ENCODE peak calls at places on chromosomes 16 and 17, in six cellular contexts. G is H9, L is mesenchymal stem cell, M is IMR-90, H is H1, T is trophoblast cell. O is an unnamed sample.

GRCh38 chr17:69961488-69962145 is 113.4 kb upstream of the KCNJ16 start:
- DNase-seq in G (peak), L (no peak), M (peak), H (peak), T (no peak), O (no peak)

GRCh38 chr16:75806487-75806886 is 80.2 kb upstream of the CPHXL start:
- DNase-seq in G (no peak), L (no peak), M (no peak), H (no peak), T (no peak), O (no peak)

GRCh38 chr16:4213721-4214120 is 28.2 kb downstream of the SRL start:
- DNase-seq in G (no peak), L (no peak), M (no peak), H (no peak), T (no peak), O (no peak)

GRCh38 chr16:55035037-55035436 is 104.4 kb downstream of the IRX5 start:
- DNase-seq in G (peak), L (no peak), M (no peak), H (peak), T (no peak), O (peak)

GRCh38 chr16:13014516-13014915 is 113.1 kb downstream of the SHISA9 start:
- DNase-seq in G (peak), L (no peak), M (no peak), H (no peak), T (no peak), O (no peak)

GRCh38 chr16:86383488-86384262 is 126.7 kb upstream of the FOXF1 start:
- DNase-seq in G (no peak), L (peak), M (peak), H (no peak), T (no peak), O (no peak)

GRCh38 chr17:30369995-30370394 is 8.7 kb upstream of the CPD start:
- DNase-seq in G (no peak), L (no peak), M (peak), H (no peak), T (no peak), O (no peak)

GRCh38 chr16:78094998-78095397 is 4.5 kb upstream of the WWOX start:
- DNase-seq in G (no peak), L (no peak), M (no peak), H (no peak), T (no peak), O (no peak)

GRCh38 chr17:42673266-42673884 is 3.4 kb downstream of the PLEKHH3 start:
- DNase-seq in G (no peak), L (no peak), M (no peak), H (no peak), T (no peak), O (no peak)

GRCh38 chr17:38752930-38753506 is 477 bp downstream of the PSMB3 start:
- DNase-seq in G (no peak), L (no peak), M (no peak), H (no peak), T (no peak), O (no peak)

GRCh38 chr16:19659554-19659953 is 58.5 kb downstream of the KNOP1 start:
- DNase-seq in G (no peak), L (no peak), M (peak), H (no peak), T (no peak), O (no peak)

GRCh38 chr17:28982191-28982793 is 23.5 kb downstream of the SEZ6 start:
- DNase-seq in G (no peak), L (peak), M (peak), H (no peak), T (peak), O (no peak)

GRCh38 chr17:74442670-74443515 is 11.0 kb downstream of the GPRC5C start:
- DNase-seq in G (peak), L (no peak), M (no peak), H (peak), T (no peak), O (no peak)

GRCh38 chr17:7443499-7444485 is 1.1 kb upstream of the CHRNB1 start:
- DNase-seq in G (no peak), L (no peak), M (peak), H (no peak), T (no peak), O (no peak)

GRCh38 chr17:68790931-68791330 is 164.3 kb downstream of the ABCA8 start:
- DNase-seq in G (no peak), L (no peak), M (no peak), H (no peak), T (no peak), O (no peak)

GRCh38 chr16:23521037-23521743 is 10.9 kb upstream of the GGA2 start:
- DNase-seq in G (no peak), L (no peak), M (no peak), H (no peak), T (no peak), O (no peak)

GRCh38 chr16:30445149-30445407 is 596 bp downstream of the SEPHS2 start:
- DNase-seq in G (no peak), L (no peak), M (no peak), H (no peak), T (no peak), O (no peak)

DNA sequence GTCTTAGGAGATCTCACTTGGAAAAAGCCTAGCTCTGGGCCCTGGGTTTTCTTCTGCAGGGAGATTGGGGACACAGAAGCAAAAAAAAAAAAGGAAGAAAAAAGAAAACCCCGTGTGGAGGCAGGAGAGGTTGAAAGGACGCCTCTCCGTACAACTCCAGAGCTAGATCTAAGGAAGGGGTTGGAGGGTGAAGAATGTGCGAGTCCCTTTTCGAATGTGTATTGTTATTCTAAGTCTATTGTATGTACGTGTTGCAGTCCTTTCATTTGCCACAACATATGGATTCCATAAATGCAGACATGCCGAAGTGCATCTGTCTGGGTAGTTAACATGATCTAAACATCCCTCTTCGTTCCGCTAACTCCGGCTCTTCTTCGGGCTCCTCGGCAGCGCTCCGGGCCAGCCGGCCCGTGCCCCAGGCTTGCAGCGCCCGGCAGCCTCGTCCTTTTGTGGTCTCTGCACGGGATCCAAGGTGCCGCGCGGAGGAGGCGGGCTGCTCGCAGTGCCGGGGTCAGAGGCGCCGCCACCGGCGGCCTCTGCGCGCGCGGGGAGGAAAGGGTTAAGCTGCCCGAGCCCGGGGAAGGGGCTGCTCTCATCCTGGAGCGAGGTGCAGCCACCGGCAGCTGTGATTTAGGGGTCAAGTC is 14.8 kb upstream of the ZFHX3 start:
- DNase-seq in G (peak), L (no peak), M (no peak), H (peak), T (no peak), O (no peak)
- H4K8ac ChIP-seq in G (no peak), L (peak), M (peak), H (no peak), T (peak), O (no peak)

GRCh38 chr17:19510903-19511302 is 22.8 kb upstream of the SLC47A1 start:
- DNase-seq in G (no peak), L (no peak), M (no peak), H (no peak), T (no peak), O (no peak)

GRCh38 chr17:19502517-19502916 is 31.1 kb upstream of the SLC47A1 start:
- DNase-seq in G (no peak), L (no peak), M (no peak), H (no peak), T (no peak), O (no peak)

GRCh38 chr17:19508327-19508867 is 25.3 kb upstream of the SLC47A1 start:
- DNase-seq in G (peak), L (no peak), M (no peak), H (peak), T (no peak), O (no peak)

GRCh38 chr17:19507673-19508326 is 25.9 kb upstream of the SLC47A1 start:
- DNase-seq in G (peak), L (peak), M (peak), H (peak), T (peak), O (peak)
- H3K4ac ChIP-seq in G (no peak), L (peak), M (no peak), H (no peak), T (no peak), O (no peak)

GRCh38 chr16:69910964-69911363 is 40.2 kb upstream of the CLEC18A start:
- DNase-seq in G (no peak), L (no peak), M (no peak), H (no peak), T (no peak), O (no peak)

GRCh38 chr16:69906838-69907301 is 44.3 kb upstream of the CLEC18A start:
- DNase-seq in G (no peak), L (peak), M (peak), H (no peak), T (no peak), O (no peak)

GRCh38 chr16:69909760-69910159 is 41.4 kb upstream of the CLEC18A start:
- DNase-seq in G (no peak), L (no peak), M (no peak), H (no peak), T (no peak), O (no peak)

GRCh38 chr16:69905171-69905555 is 46.0 kb upstream of the CLEC18A start:
- DNase-seq in G (no peak), L (no peak), M (no peak), H (no peak), T (no peak), O (no peak)

DNA sequence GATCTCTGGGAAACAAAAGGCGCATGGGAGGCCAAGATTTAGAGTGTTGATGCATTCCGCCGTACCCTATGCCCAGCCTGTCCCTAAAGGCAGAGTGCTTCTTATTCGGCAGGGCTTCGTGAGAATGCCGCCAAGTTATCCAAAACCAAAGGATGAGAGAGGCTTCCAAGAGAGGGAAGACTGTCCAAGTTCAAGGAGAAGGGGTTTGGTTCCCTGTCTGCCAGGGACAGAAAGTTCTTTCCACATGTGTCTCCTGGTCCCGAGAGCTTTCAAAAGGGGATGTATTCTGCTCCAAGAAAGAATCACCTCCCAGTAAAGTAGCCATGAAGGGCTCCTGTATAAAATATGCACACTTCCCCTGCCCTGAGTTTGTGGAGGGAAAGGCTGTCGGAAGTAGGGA is 42.1 kb upstream of the CLEC18A start:
- DNase-seq in G (no peak), L (no peak), M (no peak), H (no peak), T (no peak), O (no peak)
- H4K91ac ChIP-seq in G (no peak), L (no peak), M (peak), H (no peak), T (no peak), O (no peak)

DNA sequence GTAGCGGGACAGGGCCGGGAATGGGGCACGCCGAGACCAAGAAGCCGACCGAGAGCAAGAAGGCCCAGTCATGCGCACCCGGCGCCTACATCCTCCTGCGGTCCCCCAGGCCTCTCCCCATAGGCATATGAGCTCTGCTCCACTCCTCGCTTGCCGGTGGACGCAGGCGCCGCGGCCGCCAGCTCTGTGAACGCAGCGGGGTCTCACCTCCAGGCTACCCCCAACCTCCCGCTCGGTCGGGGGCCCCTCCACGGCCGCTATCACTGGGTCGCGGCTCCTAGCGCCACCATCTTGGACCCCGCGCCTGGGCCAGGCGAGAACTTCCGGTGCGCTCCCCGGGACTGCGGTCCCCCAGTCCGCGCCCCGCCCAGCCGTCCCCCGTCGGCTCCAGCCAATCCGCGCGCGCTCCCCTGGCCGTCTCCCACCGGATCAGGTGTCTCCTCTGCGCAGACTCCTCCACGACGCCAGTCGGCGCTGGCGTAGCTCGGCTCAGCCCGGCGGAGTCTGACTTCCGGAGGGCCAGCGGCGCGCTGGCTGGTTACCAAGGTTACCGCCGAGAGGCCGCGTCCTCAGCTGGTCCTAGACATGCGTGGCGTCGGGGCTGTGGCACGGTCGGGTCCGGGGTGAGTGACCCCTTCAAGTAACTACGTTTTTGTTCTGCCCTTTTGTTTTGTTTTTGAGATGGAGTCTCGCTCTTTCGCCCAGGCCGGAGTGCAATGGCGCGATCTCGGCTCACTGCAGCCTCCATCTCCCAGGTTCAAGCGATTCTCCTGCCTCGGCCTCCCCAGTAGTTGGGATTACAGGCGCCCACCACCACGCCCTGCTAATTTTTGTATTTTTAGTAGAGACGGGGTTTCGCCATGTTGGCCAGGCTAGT is at the start of gene ZNF594:
- DNase-seq in G (peak), L (peak), M (peak), H (peak), T (peak), O (peak)
- H4K8ac ChIP-seq in G (no peak), L (peak), M (peak), H (peak), T (peak), O (peak)

O was measured in neuronal stem cell.